ENCODE peak calls at places on chromosomes 13 and 19, in five cellular contexts. O, Q, E, W and H are unnamed samples.

GRCh38 chr19:22831211-22831610 is 880 bp upstream of the ZNF723 start:
- DNase-seq in W (no peak), O (no peak), Q (no peak), E (no peak), H (no peak)

GRCh38 chr19:18262917-18263316 is 11.3 kb downstream of the IQCN start:
- DNase-seq in W (no peak), Q (no peak), E (no peak), O (no peak), H (no peak)

GRCh38 chr13:49499889-49500660 is 4.3 kb downstream of the PHF11 start:
- DNase-seq in Q (no peak), O (no peak), W (no peak), E (no peak), H (no peak)

GRCh38 chr13:50576156-50576555 is 267.3 kb downstream of the DLEU7 start:
- DNase-seq in W (no peak), O (no peak), Q (no peak), E (no peak), H (no peak)

GRCh38 chr19:48113190-48113917 is 2.7 kb upstream of the PLA2G4C start:
- DNase-seq in W (no peak), E (no peak), Q (no peak), O (peak), H (no peak)

GRCh38 chr13:109431217-109431616 is 355.2 kb downstream of the IRS2 start:
- DNase-seq in W (no peak), E (no peak), Q (no peak), O (no peak), H (no peak)

GRCh38 chr13:36211567-36211966 is 2.8 kb downstream of the SOHLH2 start:
- DNase-seq in Q (no peak), E (no peak), O (no peak), W (no peak), H (no peak)

GRCh38 chr19:57016076-57016475 is 103.7 kb upstream of the USP29 start:
- DNase-seq in E (no peak), O (no peak), Q (no peak), W (no peak), H (no peak)

GRCh38 chr19:38173324-38174041 is 50.5 kb downstream of the DPF1 start:
- DNase-seq in W (no peak), Q (no peak), O (no peak), E (peak), H (no peak)

GRCh38 chr19:2391118-2391725 is 31.2 kb downstream of the TMPRSS9 start:
- DNase-seq in E (peak), O (peak), Q (no peak), W (peak), H (peak)

GRCh38 chr13:47829684-47830083 is 171.4 kb downstream of the SUCLA2 start:
- DNase-seq in O (no peak), Q (no peak), E (no peak), W (peak), H (no peak)